ENCODE peak calls at places on chromosomes 3 and 15, in ten cellular contexts. J is breast epithelium; S is effector CD8-positive, alpha-beta T cell; O is fibroblast of pulmonary artery; X is neural crest cell; Z is kidney tubule cell; N is NCI-H524; E is epithelial cell of esophagus; T is substantia nigra; G is adrenal gland. D is an unnamed sample.
A peak's percentile ranks its signal among the peaks of the same experiment; 100 is the strongest.

GRCh38 chr3:178777718-178778411 is 241.6 kb downstream of the KCNMB2 start:
- DNase-seq in J (no peak), S (no peak), O (peak; percentile 1), X (no peak), Z (peak; percentile 92), N (no peak), E (peak; percentile 96), T (no peak), G (peak; percentile 3), D (no peak)

GRCh38 chr3:37974121-37974927 is 16.3 kb upstream of the VILL start:
- DNase-seq in J (no peak), S (peak; percentile 57), O (peak; percentile 75), X (peak; percentile 58), Z (peak; percentile 72), N (peak; percentile 74), E (peak; percentile 67), T (peak; percentile 17), G (peak; percentile 79), D (no peak)

GRCh38 chr3:159872374-159873109 is 116.1 kb upstream of the IL12A start:
- DNase-seq in J (no peak), S (no peak), O (peak; percentile 86), X (no peak), Z (peak; percentile 94), N (no peak), E (peak; percentile 93), T (no peak), G (no peak), D (no peak)

GRCh38 chr3:187997946-187998561 is 155.9 kb upstream of the LPP start:
- DNase-seq in J (no peak), S (no peak), O (no peak), X (no peak), Z (no peak), N (no peak), E (no peak), T (no peak), G (no peak), D (no peak)

GRCh38 chr3:112346491-112347122 is 13.7 kb downstream of the CD200 start:
- DNase-seq in J (no peak), S (no peak), O (no peak), X (no peak), Z (no peak), N (no peak), E (no peak), T (no peak), G (no peak), D (no peak)

GRCh38 chr15:100879461-100880138 is at the start of gene ALDH1A3:
- DNase-seq in J (no peak), S (no peak), O (peak; percentile 71), X (no peak), Z (peak; percentile 82), N (peak; percentile 41), E (peak; percentile 89), T (no peak), G (no peak), D (no peak)

GRCh38 chr3:37833790-37834189 is 27.9 kb upstream of the CTDSPL start:
- DNase-seq in J (no peak), S (no peak), O (no peak), X (no peak), Z (peak; percentile 9), N (peak; percentile 69), E (no peak), T (no peak), G (peak; percentile 37), D (no peak)

GRCh38 chr15:39269352-39269751 is 311.5 kb upstream of the THBS1 start:
- DNase-seq in J (no peak), S (no peak), O (no peak), X (no peak), Z (no peak), N (no peak), E (no peak), T (no peak), G (no peak), D (no peak)

GRCh38 chr3:169026543-169027181 is 636.9 kb downstream of the MECOM start:
- DNase-seq in J (no peak), S (no peak), O (peak; percentile 93), X (no peak), Z (peak; percentile 89), N (peak; percentile 56), E (peak; percentile 92), T (no peak), G (no peak), D (no peak)

GRCh38 chr3:39383190-39383912 is at the start of gene SLC25A38:
- DNase-seq in J (peak; percentile 54), S (no peak), O (peak; percentile 89), X (peak; percentile 56), Z (peak; percentile 88), N (no peak), E (peak; percentile 90), T (no peak), G (peak; percentile 89), D (no peak)

GRCh38 chr3:42497009-42497731 is 5.3 kb upstream of the VIPR1 start:
- DNase-seq in J (peak; percentile 11), S (no peak), O (peak; percentile 85), X (no peak), Z (peak; percentile 42), N (no peak), E (no peak), T (no peak), G (no peak), D (no peak)

GRCh38 chr15:75235051-75235673 is 23.0 kb upstream of the GOLGA6C start:
- DNase-seq in J (no peak), S (no peak), O (no peak), X (no peak), Z (no peak), N (no peak), E (no peak), T (no peak), G (no peak), D (no peak)

GRCh38 chr3:129112308-129113052 is 9.1 kb downstream of the RAB43 start:
- DNase-seq in J (no peak), S (no peak), O (peak; percentile 63), X (no peak), Z (peak; percentile 66), N (no peak), E (no peak), T (no peak), G (no peak), D (no peak)

GRCh38 chr15:65132841-65133549 is 613 bp downstream of the PDCD7 start:
- DNase-seq in J (no peak), S (no peak), O (peak; percentile 58), X (peak; percentile 43), Z (peak; percentile 66), N (no peak), E (peak; percentile 49), T (no peak), G (peak; percentile 56), D (no peak)

GRCh38 chr3:42511196-42511595 is 8.8 kb downstream of the VIPR1 start:
- DNase-seq in J (no peak), S (no peak), O (no peak), X (no peak), Z (no peak), N (no peak), E (no peak), T (no peak), G (no peak), D (no peak)

GRCh38 chr3:38278841-38279240 is 3.3 kb upstream of the SLC22A14 start:
- DNase-seq in J (no peak), S (no peak), O (no peak), X (no peak), Z (no peak), N (no peak), E (no peak), T (no peak), G (no peak), D (no peak)

GRCh38 chr3:124986153-124987143 is 51.9 kb upstream of the MUC13 start:
- DNase-seq in J (no peak), S (no peak), O (peak; percentile 85), X (peak; percentile 16), Z (peak; percentile 97), N (peak; percentile 28), E (peak; percentile 79), T (no peak), G (peak; percentile 52), D (no peak)

GRCh38 chr3:120604382-120604781 is 8.2 kb downstream of the NDUFB4 start:
- DNase-seq in J (no peak), S (no peak), O (no peak), X (no peak), Z (no peak), N (peak; percentile 86), E (no peak), T (no peak), G (no peak), D (no peak)

GRCh38 chr15:99496302-99496629 is 69.5 kb upstream of the MEF2A start:
- DNase-seq in J (no peak), S (no peak), O (no peak), X (no peak), Z (no peak), N (no peak), E (no peak), T (no peak), G (no peak), D (no peak)

GRCh38 chr15:89551502-89551901 is 23.8 kb upstream of the TICRR start:
- DNase-seq in J (no peak), S (no peak), O (no peak), X (no peak), Z (peak; percentile 9), N (no peak), E (peak; percentile 33), T (no peak), G (no peak), D (no peak)

GRCh38 chr3:73210759-73211158 is 149.3 kb downstream of the EBLN2 start:
- DNase-seq in J (no peak), S (no peak), O (no peak), X (no peak), Z (no peak), N (no peak), E (no peak), T (no peak), G (no peak), D (no peak)

GRCh38 chr15:24039683-24040082 is 352.6 kb upstream of the NDN start:
- DNase-seq in J (no peak), S (no peak), O (no peak), X (no peak), Z (no peak), N (no peak), E (peak; percentile 24), T (no peak), G (no peak), D (no peak)

GRCh38 chr3:42216302-42216701 is 49.7 kb downstream of the CCK start:
- DNase-seq in J (no peak), S (no peak), O (no peak), X (no peak), Z (no peak), N (no peak), E (no peak), T (no peak), G (no peak), D (no peak)

GRCh38 chr15:27730878-27731277 is 368.2 kb downstream of the OCA2 start:
- DNase-seq in J (no peak), S (no peak), O (no peak), X (no peak), Z (peak; percentile 37), N (no peak), E (peak; percentile 7), T (no peak), G (no peak), D (no peak)

GRCh38 chr15:72117448-72117697 is 577 bp downstream of the MYO9A start:
- DNase-seq in J (peak; percentile 86), S (peak; percentile 55), O (peak; percentile 82), X (no peak), Z (peak; percentile 78), N (peak; percentile 71), E (peak; percentile 82), T (no peak), G (peak; percentile 88), D (no peak)

GRCh38 chr15:91165850-91166249 is 65.8 kb downstream of the SV2B start:
- DNase-seq in J (no peak), S (no peak), O (no peak), X (no peak), Z (no peak), N (no peak), E (no peak), T (no peak), G (no peak), D (no peak)

GRCh38 chr3:11434017-11434526 is 161.9 kb downstream of the ATG7 start:
- DNase-seq in J (peak; percentile 30), S (no peak), O (peak; percentile 91), X (no peak), Z (peak; percentile 37), N (no peak), E (peak; percentile 46), T (peak; percentile 16), G (peak; percentile 46), D (no peak)

GRCh38 chr15:57560976-57561711 is 30.6 kb upstream of the MYZAP start:
- DNase-seq in J (peak; percentile 58), S (peak; percentile 15), O (peak; percentile 86), X (peak; percentile 73), Z (peak; percentile 67), N (peak; percentile 75), E (peak; percentile 74), T (peak; percentile 47), G (peak; percentile 91), D (no peak)

D was measured in NCI-H187 treated with DMSO at 0.1 percent for 48 hours.